ENCODE peak calls at places on chromosome 10, in six cellular contexts. P, M, Y, C, J and W are unnamed samples.

GRCh38 chr10:60139798-60140566 is 233.6 kb upstream of the CCDC6 start:
- DNase-seq in P (peak; percentile 35), M (peak; percentile 72), Y (no peak), C (no peak), J (no peak), W (peak; percentile 93)

GRCh38 chr10:18020523-18020922 is 68.8 kb downstream of the SLC39A12 start:
- DNase-seq in P (no peak), M (no peak), Y (no peak), C (no peak), J (no peak), W (no peak)

GRCh38 chr10:118013078-118013568 is 33.6 kb downstream of the RAB11FIP2 start:
- DNase-seq in P (peak; percentile 78), M (no peak), Y (no peak), C (no peak), J (no peak), W (no peak)

GRCh38 chr10:86304436-86304835 is 62.2 kb downstream of the GRID1 start:
- DNase-seq in P (no peak), M (no peak), Y (no peak), C (no peak), J (no peak), W (no peak)

GRCh38 chr10:78384021-78384420 is 350.4 kb downstream of the RPS24 start:
- DNase-seq in P (no peak), M (peak; percentile 12), Y (no peak), C (no peak), J (no peak), W (no peak)

GRCh38 chr10:131396108-131397010 is 84.8 kb upstream of the TCERG1L start:
- DNase-seq in P (peak; percentile 26), M (no peak), Y (no peak), C (no peak), J (no peak), W (peak; percentile 18)

GRCh38 chr10:11793762-11794479 is 29.2 kb upstream of the PROSER2 start:
- DNase-seq in P (no peak), M (peak; percentile 80), Y (no peak), C (no peak), J (no peak), W (peak; percentile 61)

GRCh38 chr10:126199221-126199998 is 188.9 kb downstream of the ADAM12 start:
- DNase-seq in P (no peak), M (peak; percentile 100), Y (no peak), C (no peak), J (no peak), W (no peak)

GRCh38 chr10:95266674-95267095 is 24.1 kb downstream of the PDLIM1 start:
- DNase-seq in P (peak; percentile 14), M (peak; percentile 88), Y (no peak), C (no peak), J (no peak), W (peak; percentile 81)
- H3K36me3 ChIP-seq in P (no peaks in the 10 kb centered on the region), M (peaks cover 57% of the 10 kb centered on the region), Y (peaks cover 56% of the 10 kb centered on the region), C (no peaks in the 10 kb centered on the region), J (peaks cover 46% of the 10 kb centered on the region), W (peaks cover 13% of the 10 kb centered on the region)

GRCh38 chr10:61335359-61335758 is 117.8 kb downstream of the TMEM26 start:
- DNase-seq in P (no peak), M (no peak), Y (no peak), C (no peak), J (no peak), W (no peak)
- H3K36me3 ChIP-seq in P (no peaks in the 10 kb centered on the region), M (no peaks in the 10 kb centered on the region), Y (no peaks in the 10 kb centered on the region), C (no peaks in the 10 kb centered on the region), J (no peaks in the 10 kb centered on the region), W (no peaks in the 10 kb centered on the region)

DNA sequence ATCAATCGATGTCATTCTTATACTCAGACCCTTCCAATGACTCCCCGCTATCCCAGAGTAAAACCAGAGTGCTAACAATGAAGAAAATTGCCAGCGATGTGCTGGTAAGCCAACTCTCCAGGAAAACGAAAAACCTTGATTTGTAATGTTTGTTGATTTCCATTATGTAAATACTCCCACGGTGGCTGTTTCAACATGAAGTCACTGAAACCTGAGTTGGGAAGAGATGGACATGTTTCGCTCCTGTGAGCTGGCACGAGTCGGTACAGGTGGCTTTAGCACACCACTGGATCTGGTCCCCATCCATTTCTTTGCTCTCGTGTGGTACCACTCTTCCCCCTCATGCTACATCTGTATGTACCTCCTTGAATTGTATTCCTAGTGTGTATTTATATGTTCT is 52.9 kb downstream of the AP3M1 start:
- DNase-seq in P (no peak), M (peak; percentile 29), Y (no peak), C (no peak), J (no peak), W (no peak)
- H3K36me3 ChIP-seq in P (peaks cover 12% of the 10 kb centered on the region), M (peaks cover 77% of the 10 kb centered on the region), Y (peaks cover 86% of the 10 kb centered on the region), C (no peaks in the 10 kb centered on the region), J (peaks cover 98% of the 10 kb centered on the region), W (peaks cover 91% of the 10 kb centered on the region)

DNA sequence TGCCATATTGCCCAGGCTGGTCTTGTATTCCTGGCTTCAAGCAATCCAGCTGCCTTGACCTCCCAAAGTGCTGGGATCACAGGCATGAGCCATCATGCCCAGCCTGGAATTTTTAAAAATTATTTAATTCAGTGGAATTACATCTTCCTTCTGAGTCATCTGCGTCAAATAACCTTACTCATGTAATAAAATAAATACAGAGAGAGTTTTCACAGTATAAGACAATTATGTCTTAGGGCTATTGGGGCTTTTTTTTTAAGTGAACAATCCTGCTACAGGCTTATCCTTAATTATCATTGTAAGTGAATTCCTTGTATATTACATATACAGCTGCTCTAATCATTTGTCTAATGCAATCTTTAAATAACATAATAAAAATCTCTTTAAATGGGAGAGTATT is 108.3 kb downstream of the MAPK8 start:
- DNase-seq in P (no peak), M (peak; percentile 82), Y (no peak), C (no peak), J (no peak), W (no peak)
- H3K36me3 ChIP-seq in P (peaks cover 19% of the 10 kb centered on the region), M (peaks cover 6% of the 10 kb centered on the region), Y (peaks cover 4% of the 10 kb centered on the region), C (no peaks in the 10 kb centered on the region), J (peaks cover 11% of the 10 kb centered on the region), W (no peaks in the 10 kb centered on the region)

GRCh38 chr10:110531687-110532086 is 34.0 kb downstream of the DUSP5 start:
- DNase-seq in P (no peak), M (no peak), Y (no peak), C (no peak), J (no peak), W (no peak)
- H3K36me3 ChIP-seq in P (no peaks in the 10 kb centered on the region), M (no peaks in the 10 kb centered on the region), Y (no peaks in the 10 kb centered on the region), C (no peaks in the 10 kb centered on the region), J (no peaks in the 10 kb centered on the region), W (no peaks in the 10 kb centered on the region)

GRCh38 chr10:91824076-91824475 is 25.9 kb downstream of the TNKS2 start:
- DNase-seq in P (no peak), M (no peak), Y (no peak), C (no peak), J (no peak), W (no peak)
- H3K36me3 ChIP-seq in P (peaks cover 36% of the 10 kb centered on the region), M (peaks cover 33% of the 10 kb centered on the region), Y (peaks cover 48% of the 10 kb centered on the region), C (peaks cover 7% of the 10 kb centered on the region), J (peaks cover 100% of the 10 kb centered on the region), W (peaks cover 63% of the 10 kb centered on the region)

DNA sequence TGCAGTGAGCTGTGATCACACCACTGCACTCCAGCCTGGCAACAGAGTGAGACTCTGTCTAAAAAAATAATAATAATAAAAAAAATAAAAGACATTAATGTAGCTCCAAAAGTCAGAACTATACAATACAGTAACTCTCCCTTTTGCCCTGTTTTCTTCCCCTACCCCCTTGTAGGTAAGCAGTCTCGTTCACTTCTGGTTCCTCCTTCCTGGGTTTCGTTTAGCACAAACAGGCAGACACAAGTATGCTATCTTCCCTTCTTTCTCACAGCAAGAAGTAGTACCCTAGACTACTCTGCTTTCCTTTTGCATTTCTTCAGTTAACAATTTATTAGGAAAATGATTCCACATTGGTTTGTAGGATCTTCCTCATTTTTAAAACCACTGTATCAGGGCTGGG is 33.0 kb downstream of the PDSS1 start:
- DNase-seq in P (no peak), M (no peak), Y (no peak), C (no peak), J (no peak), W (no peak)
- H3K36me3 ChIP-seq in P (no peaks in the 10 kb centered on the region), M (peaks cover 21% of the 10 kb centered on the region), Y (peaks cover 83% of the 10 kb centered on the region), C (peaks cover 3% of the 10 kb centered on the region), J (peaks cover 40% of the 10 kb centered on the region), W (peaks cover 13% of the 10 kb centered on the region)

GRCh38 chr10:62054825-62055224 is 153.3 kb downstream of the ARID5B start:
- DNase-seq in P (no peak), M (no peak), Y (no peak), C (no peak), J (no peak), W (no peak)

GRCh38 chr10:62056660-62057059 is 155.2 kb downstream of the ARID5B start:
- DNase-seq in P (no peak), M (no peak), Y (no peak), C (no peak), J (no peak), W (no peak)

GRCh38 chr10:62057872-62058271 is 156.4 kb downstream of the ARID5B start:
- DNase-seq in P (no peak), M (no peak), Y (no peak), C (no peak), J (no peak), W (no peak)

GRCh38 chr10:62057359-62057758 is 155.9 kb downstream of the ARID5B start:
- DNase-seq in P (no peak), M (no peak), Y (no peak), C (no peak), J (no peak), W (no peak)

GRCh38 chr10:62056219-62056618 is 154.7 kb downstream of the ARID5B start:
- DNase-seq in P (no peak), M (no peak), Y (no peak), C (no peak), J (no peak), W (no peak)
- H3K36me3 ChIP-seq in P (no peaks in the 10 kb centered on the region), M (peaks cover 87% of the 10 kb centered on the region), Y (peaks cover 33% of the 10 kb centered on the region), C (no peaks in the 10 kb centered on the region), J (peaks cover 36% of the 10 kb centered on the region), W (no peaks in the 10 kb centered on the region)

DNA sequence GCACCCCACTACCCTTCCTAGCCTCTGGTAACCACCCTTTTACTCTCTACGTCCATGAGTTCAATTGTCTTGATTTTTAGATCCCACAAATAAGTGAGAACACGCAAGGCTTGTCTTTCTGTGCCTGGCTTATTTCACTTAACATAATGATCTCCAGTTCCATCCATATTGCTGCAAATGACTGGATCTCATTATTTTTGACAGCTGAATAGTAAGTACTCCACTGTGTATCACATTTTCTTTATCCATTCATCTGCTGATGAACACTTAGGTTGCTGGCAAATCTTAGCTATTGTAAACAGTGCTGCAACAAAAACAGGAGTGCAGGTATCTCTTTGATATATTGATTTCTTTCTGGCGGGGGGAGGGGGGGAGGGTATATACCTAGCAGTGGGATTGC is 106.2 kb downstream of the ZFAND4 start:
- DNase-seq in P (no peak), M (no peak), Y (no peak), C (no peak), J (no peak), W (no peak)
- H3K36me3 ChIP-seq in P (no peaks in the 10 kb centered on the region), M (no peaks in the 10 kb centered on the region), Y (no peaks in the 10 kb centered on the region), C (no peaks in the 10 kb centered on the region), J (no peaks in the 10 kb centered on the region), W (no peaks in the 10 kb centered on the region)

DNA sequence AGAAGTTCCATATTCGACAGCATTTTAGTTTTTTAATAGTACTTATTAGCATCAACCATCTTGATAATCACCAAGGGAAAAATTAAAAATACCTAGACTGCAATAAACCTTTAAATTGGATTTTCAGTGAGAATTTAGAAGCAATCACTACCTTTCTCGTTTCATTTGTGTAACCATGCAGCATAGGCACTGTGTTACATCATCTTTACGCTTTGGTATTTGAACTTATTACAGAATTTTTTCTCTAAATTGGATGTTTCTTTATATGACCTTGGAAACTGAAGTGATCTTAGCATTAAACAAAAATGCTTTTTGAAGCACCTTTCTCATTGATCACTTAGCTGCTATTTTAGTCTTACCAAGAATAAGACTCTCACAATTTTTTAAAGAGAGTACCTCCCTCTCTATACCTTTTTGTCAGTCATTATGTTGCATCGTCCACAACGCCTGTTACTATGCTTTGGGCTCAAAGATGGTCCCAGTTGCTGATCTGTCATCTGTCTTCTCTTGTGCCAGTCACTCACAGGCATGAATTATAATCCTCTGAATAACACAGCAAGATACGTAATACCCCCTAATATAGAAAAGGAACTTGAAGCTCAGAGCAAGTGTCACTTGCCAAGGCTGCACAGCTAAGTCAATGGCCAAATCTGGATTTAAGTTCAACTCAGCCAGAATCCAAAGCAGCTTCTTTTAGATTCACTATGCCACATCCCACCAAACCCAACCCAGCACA is 19.6 kb upstream of the ASCC1 start:
- DNase-seq in P (no peak), M (no peak), Y (no peak), C (no peak), J (no peak), W (no peak)
- H3K36me3 ChIP-seq in P (peaks cover 10% of the 10 kb centered on the region), M (peaks cover 17% of the 10 kb centered on the region), Y (peaks cover 36% of the 10 kb centered on the region), C (no peaks in the 10 kb centered on the region), J (peaks cover 63% of the 10 kb centered on the region), W (peaks cover 19% of the 10 kb centered on the region)